ENCODE peak calls at places on chromosomes 4 and X, in six cellular contexts. One of them, this sample, is unnamed.

GRCh38 chr4:122806981-122807679 is 19.5 kb upstream of the FGF2 start:
- DNase-seq in NCI-H460: no peak
- DNase-seq in astrocyte of the cerebellum: no peak
- DNase-seq in CD8-positive, alpha-beta T cell: no peak
- DNase-seq in MM.1S: no peak
- DNase-seq in activated CD4-positive, alpha-beta T cell treated with anti-CD3 and anti-CD28 coated beads for 48 hours: no peak
- DNase-seq in this sample: no peak

GRCh38 chr4:185803015-185803414 is 9.0 kb downstream of the SORBS2 start:
- DNase-seq in NCI-H460: no peak
- DNase-seq in CD8-positive, alpha-beta T cell: no peak
- DNase-seq in astrocyte of the cerebellum: no peak
- DNase-seq in MM.1S: no peak
- DNase-seq in activated CD4-positive, alpha-beta T cell treated with anti-CD3 and anti-CD28 coated beads for 48 hours: no peak
- DNase-seq in this sample: no peak

GRCh38 chr4:59818656-59819055 is 1381.5 kb upstream of the ADGRL3 start:
- DNase-seq in activated CD4-positive, alpha-beta T cell treated with anti-CD3 and anti-CD28 coated beads for 48 hours: peak; percentile 3
- DNase-seq in NCI-H460: peak; percentile 30
- DNase-seq in MM.1S: peak; percentile 75
- DNase-seq in CD8-positive, alpha-beta T cell: no peak
- DNase-seq in astrocyte of the cerebellum: peak; percentile 15
- DNase-seq in this sample: no peak

GRCh38 chrX:107482046-107482445 is 32.6 kb downstream of the FRMPD3 start:
- DNase-seq in activated CD4-positive, alpha-beta T cell treated with anti-CD3 and anti-CD28 coated beads for 48 hours: no peak
- DNase-seq in MM.1S: no peak
- DNase-seq in NCI-H460: no peak
- DNase-seq in astrocyte of the cerebellum: no peak
- DNase-seq in CD8-positive, alpha-beta T cell: no peak
- DNase-seq in this sample: no peak

GRCh38 chr4:107044170-107044569 is 8.1 kb upstream of the DKK2 start:
- DNase-seq in CD8-positive, alpha-beta T cell: no peak
- DNase-seq in astrocyte of the cerebellum: no peak
- DNase-seq in MM.1S: peak; percentile 11
- DNase-seq in activated CD4-positive, alpha-beta T cell treated with anti-CD3 and anti-CD28 coated beads for 48 hours: no peak
- DNase-seq in NCI-H460: no peak
- DNase-seq in this sample: no peak

GRCh38 chr4:30840571-30840970 is 120.4 kb downstream of the PCDH7 start:
- DNase-seq in MM.1S: no peak
- DNase-seq in NCI-H460: no peak
- DNase-seq in astrocyte of the cerebellum: peak; percentile 20
- DNase-seq in activated CD4-positive, alpha-beta T cell treated with anti-CD3 and anti-CD28 coated beads for 48 hours: no peak
- DNase-seq in CD8-positive, alpha-beta T cell: no peak
- DNase-seq in this sample: no peak

GRCh38 chrX:129930941-129931410 is 25.0 kb downstream of the UTP14A start:
- DNase-seq in NCI-H460: no peak
- DNase-seq in CD8-positive, alpha-beta T cell: no peak
- DNase-seq in astrocyte of the cerebellum: no peak
- DNase-seq in activated CD4-positive, alpha-beta T cell treated with anti-CD3 and anti-CD28 coated beads for 48 hours: no peak
- DNase-seq in MM.1S: no peak
- DNase-seq in this sample: no peak

GRCh38 chr4:5980436-5981155 is 37.6 kb downstream of the C4orf50 start:
- DNase-seq in astrocyte of the cerebellum: no peak
- DNase-seq in activated CD4-positive, alpha-beta T cell treated with anti-CD3 and anti-CD28 coated beads for 48 hours: no peak
- DNase-seq in CD8-positive, alpha-beta T cell: no peak
- DNase-seq in NCI-H460: no peak
- DNase-seq in MM.1S: no peak
- DNase-seq in this sample: no peak

GRCh38 chr4:122958505-122958904 is 36.1 kb upstream of the NUDT6 start:
- DNase-seq in CD8-positive, alpha-beta T cell: no peak
- DNase-seq in activated CD4-positive, alpha-beta T cell treated with anti-CD3 and anti-CD28 coated beads for 48 hours: no peak
- DNase-seq in NCI-H460: no peak
- DNase-seq in MM.1S: no peak
- DNase-seq in astrocyte of the cerebellum: no peak
- DNase-seq in this sample: no peak

GRCh38 chr4:124851741-124852140 is 139.2 kb upstream of the ANKRD50 start:
- DNase-seq in MM.1S: no peak
- DNase-seq in NCI-H460: no peak
- DNase-seq in CD8-positive, alpha-beta T cell: no peak
- DNase-seq in astrocyte of the cerebellum: no peak
- DNase-seq in activated CD4-positive, alpha-beta T cell treated with anti-CD3 and anti-CD28 coated beads for 48 hours: no peak
- DNase-seq in this sample: no peak

GRCh38 chr4:89161841-89162240 is 50.5 kb downstream of the TIGD2 start:
- DNase-seq in MM.1S: no peak
- DNase-seq in activated CD4-positive, alpha-beta T cell treated with anti-CD3 and anti-CD28 coated beads for 48 hours: no peak
- DNase-seq in astrocyte of the cerebellum: no peak
- DNase-seq in NCI-H460: no peak
- DNase-seq in CD8-positive, alpha-beta T cell: no peak
- DNase-seq in this sample: no peak

GRCh38 chrX:132737743-132738142 is 220.7 kb downstream of the HS6ST2 start:
- DNase-seq in MM.1S: peak; percentile 8
- DNase-seq in CD8-positive, alpha-beta T cell: no peak
- DNase-seq in NCI-H460: no peak
- DNase-seq in activated CD4-positive, alpha-beta T cell treated with anti-CD3 and anti-CD28 coated beads for 48 hours: peak; percentile 53
- DNase-seq in astrocyte of the cerebellum: no peak
- DNase-seq in this sample: peak; percentile 3

GRCh38 chrX:69257504-69258127 is 92.4 kb upstream of the PJA1 start:
- DNase-seq in astrocyte of the cerebellum: no peak
- DNase-seq in activated CD4-positive, alpha-beta T cell treated with anti-CD3 and anti-CD28 coated beads for 48 hours: no peak
- DNase-seq in CD8-positive, alpha-beta T cell: no peak
- DNase-seq in MM.1S: no peak
- DNase-seq in NCI-H460: no peak
- DNase-seq in this sample: no peak

GRCh38 chr4:16897991-16898827 is at the start of gene LDB2:
- DNase-seq in astrocyte of the cerebellum: peak; percentile 44
- DNase-seq in NCI-H460: no peak
- DNase-seq in activated CD4-positive, alpha-beta T cell treated with anti-CD3 and anti-CD28 coated beads for 48 hours: no peak
- DNase-seq in CD8-positive, alpha-beta T cell: no peak
- DNase-seq in MM.1S: no peak
- DNase-seq in this sample: no peak

GRCh38 chrX:70755850-70756249 is 152.7 kb downstream of the TEX11 start:
- DNase-seq in CD8-positive, alpha-beta T cell: peak; percentile 15
- DNase-seq in NCI-H460: no peak
- DNase-seq in activated CD4-positive, alpha-beta T cell treated with anti-CD3 and anti-CD28 coated beads for 48 hours: peak; percentile 72
- DNase-seq in MM.1S: peak; percentile 6
- DNase-seq in astrocyte of the cerebellum: no peak
- DNase-seq in this sample: peak; percentile 61

GRCh38 chr4:101708640-101709039 is 81.9 kb upstream of the BANK1 start:
- DNase-seq in activated CD4-positive, alpha-beta T cell treated with anti-CD3 and anti-CD28 coated beads for 48 hours: no peak
- DNase-seq in CD8-positive, alpha-beta T cell: no peak
- DNase-seq in MM.1S: no peak
- DNase-seq in astrocyte of the cerebellum: no peak
- DNase-seq in NCI-H460: no peak
- DNase-seq in this sample: no peak

GRCh38 chr4:70778888-70779422 is 57.2 kb downstream of the RUFY3 start:
- DNase-seq in activated CD4-positive, alpha-beta T cell treated with anti-CD3 and anti-CD28 coated beads for 48 hours: no peak
- DNase-seq in MM.1S: no peak
- DNase-seq in NCI-H460: no peak
- DNase-seq in astrocyte of the cerebellum: no peak
- DNase-seq in CD8-positive, alpha-beta T cell: no peak
- DNase-seq in this sample: no peak

GRCh38 chr4:182711211-182711610 is 206.0 kb downstream of the DCTD start:
- DNase-seq in CD8-positive, alpha-beta T cell: no peak
- DNase-seq in astrocyte of the cerebellum: no peak
- DNase-seq in MM.1S: no peak
- DNase-seq in NCI-H460: no peak
- DNase-seq in activated CD4-positive, alpha-beta T cell treated with anti-CD3 and anti-CD28 coated beads for 48 hours: no peak
- DNase-seq in this sample: no peak

GRCh38 chrX:139691843-139692505 is 16.0 kb downstream of the MCF2 start:
- DNase-seq in astrocyte of the cerebellum: no peak
- DNase-seq in NCI-H460: no peak
- DNase-seq in activated CD4-positive, alpha-beta T cell treated with anti-CD3 and anti-CD28 coated beads for 48 hours: peak; percentile 2
- DNase-seq in CD8-positive, alpha-beta T cell: no peak
- DNase-seq in MM.1S: no peak
- DNase-seq in this sample: no peak

This sample was measured in T-cell.